ENCODE peak calls at places on chromosomes 2 and 18, in eight cellular contexts. W is A673; H is activated gamma-delta T cell treated with anti-CD3 and anti-CD28 coated beads, Interleukin-2, amount 50 U/mL, for 16 hours; C is mesenteric fat pad; B is cardiac fibroblast; L is stimulated activated CD4-positive, alpha-beta T cell treated with anti-CD3 and anti-CD28 coated beads, Interleukin-4, amount 100 ng/mL, for 48 hours; G is neural crest cell; I is activated naive CD8-positive, alpha-beta T cell treated with anti-CD3 and anti-CD28 coated beads, Interleukin-2, amount 50 U/mL, for 24 hours. S is an unnamed sample.

GRCh38 chr18:34697891-34698290 is 12.2 kb upstream of the DTNA start:
- DNase-seq in W (no peak), H (no peak), C (no peak), B (no peak), L (no peak), G (no peak), I (no peak), S (no peak)

GRCh38 chr2:105487142-105488069 is 88.6 kb upstream of the FHL2 start:
- DNase-seq in W (no peak), H (no peak), C (no peak), B (peak), L (no peak), G (no peak), I (no peak), S (no peak)

GRCh38 chr2:63827749-63828148 is 13.9 kb upstream of the UGP2 start:
- DNase-seq in W (no peak), H (no peak), C (no peak), B (peak), L (no peak), G (no peak), I (no peak), S (peak)

GRCh38 chr18:513826-514530 is 13.5 kb upstream of the COLEC12 start:
- DNase-seq in W (peak), H (no peak), C (no peak), B (no peak), L (no peak), G (no peak), I (no peak), S (no peak)

GRCh38 chr2:17583166-17583565 is 42.7 kb downstream of the VSNL1 start:
- DNase-seq in W (no peak), H (no peak), C (no peak), B (peak), L (no peak), G (no peak), I (no peak), S (no peak)

GRCh38 chr2:150126143-150126725 is 361.2 kb downstream of the RND3 start:
- DNase-seq in W (no peak), H (no peak), C (no peak), B (no peak), L (no peak), G (no peak), I (no peak), S (peak)

GRCh38 chr2:9655441-9656269 is 24.9 kb upstream of the YWHAQ start:
- DNase-seq in W (no peak), H (peak), C (no peak), B (peak), L (peak), G (no peak), I (peak), S (peak)

GRCh38 chr2:65688166-65688886 is 255.9 kb upstream of the SPRED2 start:
- DNase-seq in W (no peak), H (no peak), C (no peak), B (no peak), L (no peak), G (no peak), I (no peak), S (no peak)

GRCh38 chr2:237297421-237298155 is 116.4 kb downstream of the COL6A3 start:
- DNase-seq in W (no peak), H (no peak), C (no peak), B (no peak), L (no peak), G (no peak), I (no peak), S (peak)